ENCODE peak calls at places on chromosomes 12 and 14, in seven cellular contexts. J is RWPE1, Y is NCI-H2081, E is RPMI8226, P is mesothelial cell of epicardium, C is GM06990, X is midbrain. F is an unnamed sample.

GRCh38 chr14:77063581-77064289 is 34.3 kb upstream of the CIPC start:
- DNase-seq in C (no peak), X (no peak), J (no peak), E (no peak), P (no peak), Y (no peak), F (no peak)

GRCh38 chr12:26298785-26299621 is 103.6 kb downstream of the SSPN start:
- DNase-seq in J (peak), Y (no peak), X (peak), E (peak), P (no peak), C (peak), F (peak)

GRCh38 chr12:40104461-40105264 is 1.2 kb downstream of the SLC2A13 start:
- DNase-seq in X (no peak), Y (peak), P (no peak), E (no peak), J (peak), C (no peak), F (no peak)

GRCh38 chr14:104589338-104590195 is 10.0 kb downstream of the C14orf180 start:
- DNase-seq in X (no peak), Y (no peak), C (no peak), J (no peak), E (no peak), P (no peak), F (no peak)

GRCh38 chr12:6374028-6374780 is 1.2 kb downstream of the SCNN1A start:
- DNase-seq in J (no peak), X (no peak), Y (no peak), E (no peak), C (no peak), P (no peak), F (no peak)

GRCh38 chr12:107748472-107748871 is 12.5 kb downstream of the PRDM4 start:
- DNase-seq in E (no peak), P (no peak), Y (no peak), X (no peak), C (no peak), J (peak), F (no peak)

GRCh38 chr12:12616512-12617275 is 5.0 kb downstream of the CREBL2 start:
- DNase-seq in E (no peak), X (no peak), P (no peak), J (no peak), C (no peak), Y (no peak), F (no peak)

GRCh38 chr12:47778842-47779241 is 5.8 kb downstream of the SLC48A1 start:
- DNase-seq in E (no peak), P (no peak), Y (no peak), X (no peak), C (no peak), J (no peak), F (no peak)

GRCh38 chr14:54606178-54606577 is 39.2 kb downstream of the SAMD4A start:
- DNase-seq in C (no peak), J (no peak), X (no peak), E (no peak), Y (no peak), P (no peak), F (no peak)

GRCh38 chr14:25394356-25394755 is 344.4 kb upstream of the STXBP6 start:
- DNase-seq in J (no peak), E (no peak), C (no peak), Y (no peak), X (no peak), P (no peak), F (no peak)

F was measured in MM.1S.